ENCODE peak calls at places on chromosome 21, in four cellular contexts. M is Panc1, W is upper lobe of left lung, A is GM23338. O is an unnamed sample.

GRCh38 chr21:46052703-46053651 is 44.9 kb upstream of the COL6A2 start:
- ATAC-seq in M (peak), W (no peak), A (no peak), O (no peak)

GRCh38 chr21:46078984-46079356 is 18.9 kb upstream of the COL6A2 start:
- ATAC-seq in M (no peak), W (no peak), A (no peak), O (peak)

GRCh38 chr21:31342328-31342727 is 1.7 kb downstream of the TIAM1 start:
- ATAC-seq in M (no peak), W (no peak), A (no peak), O (no peak)

GRCh38 chr21:19981938-19982337 is 1016.3 kb upstream of the NCAM2 start:
- ATAC-seq in M (no peak), W (no peak), A (no peak), O (no peak)

GRCh38 chr21:45963225-45963555 is 18.4 kb upstream of the COL6A1 start:
- ATAC-seq in M (no peak), W (no peak), A (no peak), O (no peak)

GRCh38 chr21:44932366-44933181 is 7.3 kb upstream of the SLX9 start:
- ATAC-seq in M (peak), W (no peak), A (peak), O (peak)

GRCh38 chr21:45438391-45439145 is 33.6 kb downstream of the COL18A1 start:
- ATAC-seq in M (no peak), W (no peak), A (peak), O (no peak)

GRCh38 chr21:15383588-15383987 is 318.8 kb upstream of the NRIP1 start:
- ATAC-seq in M (no peak), W (no peak), A (no peak), O (no peak)

GRCh38 chr21:44881586-44881939 is 8.1 kb upstream of the PTTG1IP start:
- ATAC-seq in M (peak), W (peak), A (no peak), O (no peak)

GRCh38 chr21:33293811-33294216 is 27.6 kb downstream of the IL10RB start:
- ATAC-seq in M (no peak), W (no peak), A (no peak), O (no peak)

GRCh38 chr21:39381009-39381408 is 32.1 kb upstream of the HMGN1 start:
- ATAC-seq in M (peak), W (no peak), A (peak), O (no peak)

GRCh38 chr21:40671721-40672120 is 175.2 kb downstream of the DSCAM start:
- ATAC-seq in M (no peak), W (no peak), A (no peak), O (no peak)

GRCh38 chr21:37339527-37339889 is 27.1 kb upstream of the DYRK1A start:
- ATAC-seq in M (no peak), W (no peak), A (no peak), O (no peak)

GRCh38 chr21:37337831-37338230 is 28.7 kb upstream of the DYRK1A start:
- ATAC-seq in M (no peak), W (no peak), A (no peak), O (no peak)

GRCh38 chr21:37338671-37339526 is 27.7 kb upstream of the DYRK1A start:
- ATAC-seq in M (peak), W (peak), A (peak), O (peak)

GRCh38 chr21:37341254-37341960 is 25.2 kb upstream of the DYRK1A start:
- ATAC-seq in M (no peak), W (no peak), A (peak), O (no peak)

GRCh38 chr21:37342046-37342632 is 24.4 kb upstream of the DYRK1A start:
- ATAC-seq in M (no peak), W (no peak), A (no peak), O (no peak)
- H3K27ac ChIP-seq in M (no peak), W (no peak), A (no peak), O (no peak)

GRCh38 chr21:29102791-29103257 is 27.6 kb upstream of the MAP3K7CL start:
- ATAC-seq in M (no peak), W (no peak), A (no peak), O (no peak)
- TF ChIP-seq POLR2AphosphoS5 in M (no peak), W (no peak), A (no peak), O (no peak)

GRCh38 chr21:41897047-41897669 is 18.0 kb upstream of the PRDM15 start:
- ATAC-seq in M (no peak), W (no peak), A (peak), O (no peak)
- H3K27ac ChIP-seq in M (no peak), W (no peak), A (no peak), O (no peak)

GRCh38 chr21:25582164-25582563 is 25.1 kb downstream of the MRPL39 start:
- ATAC-seq in M (no peak), W (no peak), A (no peak), O (no peak)

GRCh38 chr21:25582888-25583287 is 24.4 kb downstream of the MRPL39 start:
- ATAC-seq in M (no peak), W (no peak), A (no peak), O (no peak)

GRCh38 chr21:25579402-25580016 is 27.8 kb downstream of the MRPL39 start:
- ATAC-seq in M (no peak), W (no peak), A (no peak), O (no peak)

GRCh38 chr21:25577765-25578069 is 29.6 kb downstream of the MRPL39 start:
- ATAC-seq in M (no peak), W (no peak), A (no peak), O (no peak)

GRCh38 chr21:25578070-25578961 is 29.0 kb downstream of the MRPL39 start:
- ATAC-seq in M (no peak), W (no peak), A (no peak), O (no peak)
- TF ChIP-seq POLR2AphosphoS5 in M (no peak), W (no peak), A (no peak), O (no peak)

DNA sequence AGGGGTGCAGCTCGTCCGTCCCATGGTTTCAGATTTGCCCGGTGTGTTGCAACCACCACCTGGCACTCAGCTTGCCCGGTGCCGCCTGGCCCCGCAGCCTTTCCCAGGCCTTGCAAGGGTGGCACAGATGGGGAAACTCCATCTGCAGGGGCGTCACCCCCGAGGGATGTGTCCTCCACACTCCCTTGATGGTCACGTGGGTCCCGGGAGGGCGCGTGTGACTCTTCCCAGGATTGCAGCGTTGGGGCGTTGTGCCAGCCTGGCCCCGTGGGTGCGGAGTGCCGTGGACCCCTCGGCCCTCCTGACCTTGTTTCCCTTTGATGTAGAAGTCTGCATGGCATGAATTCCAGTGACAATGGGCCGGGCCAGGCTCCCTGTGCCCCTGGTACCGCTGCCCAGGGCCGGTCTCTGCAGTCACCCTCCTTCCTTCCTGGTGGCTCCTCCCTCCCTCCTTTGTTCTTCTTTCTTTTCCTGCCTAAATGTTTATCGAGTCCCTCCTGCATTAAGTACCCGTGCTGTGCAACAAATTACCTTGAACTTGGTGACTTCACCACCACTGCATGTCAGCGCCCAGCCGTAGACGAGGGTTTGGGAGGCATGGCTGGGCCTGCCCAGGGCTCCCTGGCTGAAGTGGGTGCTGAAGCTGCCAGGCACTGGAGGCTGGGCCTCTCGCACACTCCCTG is 22.9 kb downstream of the RRP1 start:
- ATAC-seq in M (peak), W (peak), A (no peak), O (no peak)
- H3K27ac ChIP-seq in M (no peak), W (peak), A (no peak), O (no peak)

GRCh38 chr21:34864370-34865209 is 184.5 kb downstream of the RUNX1 start:
- ATAC-seq in M (no peak), W (no peak), A (no peak), O (no peak)

GRCh38 chr21:34862951-34863350 is 186.2 kb downstream of the RUNX1 start:
- ATAC-seq in M (no peak), W (no peak), A (no peak), O (no peak)

GRCh38 chr21:34867785-34868184 is 181.3 kb downstream of the RUNX1 start:
- ATAC-seq in M (no peak), W (no peak), A (no peak), O (no peak)

GRCh38 chr21:34869541-34869940 is 179.6 kb downstream of the RUNX1 start:
- ATAC-seq in M (no peak), W (peak), A (no peak), O (no peak)

GRCh38 chr21:34865922-34866271 is 183.2 kb downstream of the RUNX1 start:
- ATAC-seq in M (no peak), W (no peak), A (peak), O (peak)
- TF ChIP-seq POLR2AphosphoS5 in M (no peak), W (peak), A (peak), O (no peak)

GRCh38 chr21:43758811-43759210 is 17.3 kb downstream of the CSTB start:
- ATAC-seq in M (no peak), W (no peak), A (no peak), O (peak)
- H3K27ac ChIP-seq in M (no peak), W (peak), A (no peak), O (peak)

GRCh38 chr21:42785666-42786427 is 93.5 kb downstream of the WDR4 start:
- ATAC-seq in M (no peak), W (peak), A (no peak), O (no peak)

GRCh38 chr21:42782723-42783247 is 96.6 kb downstream of the WDR4 start:
- ATAC-seq in M (no peak), W (no peak), A (no peak), O (no peak)

GRCh38 chr21:42781981-42782722 is 97.2 kb downstream of the WDR4 start:
- ATAC-seq in M (peak), W (no peak), A (peak), O (no peak)

GRCh38 chr21:42784896-42785451 is 94.4 kb downstream of the WDR4 start:
- ATAC-seq in M (no peak), W (no peak), A (no peak), O (no peak)

GRCh38 chr21:42784276-42784675 is 95.1 kb downstream of the WDR4 start:
- ATAC-seq in M (no peak), W (no peak), A (no peak), O (peak)
- TF ChIP-seq POLR2AphosphoS5 in M (no peak), W (no peak), A (no peak), O (no peak)

DNA sequence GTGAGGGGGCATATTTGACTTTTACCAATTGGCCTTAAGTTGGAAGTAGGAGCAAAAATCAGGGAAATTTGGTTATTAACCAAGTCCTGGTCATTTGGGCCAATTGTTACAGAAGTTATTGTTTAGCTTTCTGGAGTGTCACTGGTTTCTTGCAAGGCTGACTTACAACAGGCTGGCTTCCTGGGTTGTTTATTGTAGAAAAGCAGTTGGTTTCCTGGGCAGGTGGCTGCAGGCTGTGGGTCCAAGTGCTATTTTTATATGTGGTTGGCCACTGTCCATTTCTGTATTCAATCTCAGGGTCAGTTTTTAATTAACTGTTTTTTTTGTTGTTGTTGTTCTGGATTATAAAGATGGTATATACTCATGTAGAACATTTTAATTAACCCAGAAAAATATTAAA is 174.1 kb downstream of the KCNJ6 start:
- ATAC-seq in M (no peak), W (no peak), A (no peak), O (no peak)
- H3K27ac ChIP-seq in M (no peak), W (no peak), A (no peak), O (no peak)

O was measured in gastroesophageal sphincter.